ENCODE peak calls at places on chromosomes 13 and 19, in five cellular contexts. One of them, this sample, is unnamed.

GRCh38 chr19:39160523-39160861 is 34.9 kb downstream of the PAK4 start:
- DNase-seq in MCF 10A: no peak
- DNase-seq in midbrain: no peak
- DNase-seq in NCI-H510A treated with DMSO at 0.1 percent for 48 hours: no peak
- DNase-seq in stimulated activated naive B cell treated with anti-CD40 and anti-IgM and Interleukin-4, amounts not matched to agents 10 μg/mL and 1 μg/mL and 100 μg/mL, for 72 hours: no peak
- DNase-seq in this sample: no peak

GRCh38 chr19:45881909-45882528 is 3.9 kb downstream of the IRF2BP1 start:
- DNase-seq in NCI-H510A treated with DMSO at 0.1 percent for 48 hours: peak
- DNase-seq in midbrain: no peak
- DNase-seq in MCF 10A: no peak
- DNase-seq in stimulated activated naive B cell treated with anti-CD40 and anti-IgM and Interleukin-4, amounts not matched to agents 10 μg/mL and 1 μg/mL and 100 μg/mL, for 72 hours: no peak
- DNase-seq in this sample: no peak

GRCh38 chr19:14110650-14111049 is 6.9 kb downstream of the PRKACA start:
- DNase-seq in MCF 10A: no peak
- DNase-seq in NCI-H510A treated with DMSO at 0.1 percent for 48 hours: no peak
- DNase-seq in stimulated activated naive B cell treated with anti-CD40 and anti-IgM and Interleukin-4, amounts not matched to agents 10 μg/mL and 1 μg/mL and 100 μg/mL, for 72 hours: no peak
- DNase-seq in midbrain: no peak
- DNase-seq in this sample: no peak

GRCh38 chr19:40549007-40549708 is 27.5 kb upstream of the SHKBP1 start:
- DNase-seq in stimulated activated naive B cell treated with anti-CD40 and anti-IgM and Interleukin-4, amounts not matched to agents 10 μg/mL and 1 μg/mL and 100 μg/mL, for 72 hours: peak
- DNase-seq in MCF 10A: peak
- DNase-seq in NCI-H510A treated with DMSO at 0.1 percent for 48 hours: no peak
- DNase-seq in midbrain: no peak
- DNase-seq in this sample: peak

GRCh38 chr13:43428545-43429287 is 358.1 kb downstream of the ENOX1 start:
- DNase-seq in stimulated activated naive B cell treated with anti-CD40 and anti-IgM and Interleukin-4, amounts not matched to agents 10 μg/mL and 1 μg/mL and 100 μg/mL, for 72 hours: no peak
- DNase-seq in MCF 10A: no peak
- DNase-seq in midbrain: no peak
- DNase-seq in NCI-H510A treated with DMSO at 0.1 percent for 48 hours: no peak
- DNase-seq in this sample: no peak

GRCh38 chr19:38392707-38393308 is 4.3 kb downstream of the SPRED3 start:
- DNase-seq in stimulated activated naive B cell treated with anti-CD40 and anti-IgM and Interleukin-4, amounts not matched to agents 10 μg/mL and 1 μg/mL and 100 μg/mL, for 72 hours: no peak
- DNase-seq in MCF 10A: no peak
- DNase-seq in midbrain: no peak
- DNase-seq in NCI-H510A treated with DMSO at 0.1 percent for 48 hours: no peak
- DNase-seq in this sample: no peak

GRCh38 chr19:5666921-5667610 is 13.2 kb downstream of the MICOS13 start:
- DNase-seq in NCI-H510A treated with DMSO at 0.1 percent for 48 hours: no peak
- DNase-seq in midbrain: no peak
- DNase-seq in MCF 10A: no peak
- DNase-seq in stimulated activated naive B cell treated with anti-CD40 and anti-IgM and Interleukin-4, amounts not matched to agents 10 μg/mL and 1 μg/mL and 100 μg/mL, for 72 hours: no peak
- DNase-seq in this sample: no peak

GRCh38 chr19:36073121-36073876 is 18.6 kb downstream of the WDR62 start:
- DNase-seq in MCF 10A: no peak
- DNase-seq in NCI-H510A treated with DMSO at 0.1 percent for 48 hours: no peak
- DNase-seq in midbrain: no peak
- DNase-seq in stimulated activated naive B cell treated with anti-CD40 and anti-IgM and Interleukin-4, amounts not matched to agents 10 μg/mL and 1 μg/mL and 100 μg/mL, for 72 hours: no peak
- DNase-seq in this sample: no peak

GRCh38 chr13:98405690-98406344 is 171.1 kb downstream of the STK24 start:
- DNase-seq in MCF 10A: no peak
- DNase-seq in NCI-H510A treated with DMSO at 0.1 percent for 48 hours: peak
- DNase-seq in midbrain: no peak
- DNase-seq in stimulated activated naive B cell treated with anti-CD40 and anti-IgM and Interleukin-4, amounts not matched to agents 10 μg/mL and 1 μg/mL and 100 μg/mL, for 72 hours: no peak
- DNase-seq in this sample: no peak

GRCh38 chr13:113665582-113666323 is 1.3 kb upstream of the GRK1 start:
- DNase-seq in stimulated activated naive B cell treated with anti-CD40 and anti-IgM and Interleukin-4, amounts not matched to agents 10 μg/mL and 1 μg/mL and 100 μg/mL, for 72 hours: no peak
- DNase-seq in midbrain: no peak
- DNase-seq in MCF 10A: no peak
- DNase-seq in NCI-H510A treated with DMSO at 0.1 percent for 48 hours: no peak
- DNase-seq in this sample: no peak

GRCh38 chr19:34341935-34342680 is 22.9 kb upstream of the GPI start:
- DNase-seq in midbrain: no peak
- DNase-seq in MCF 10A: no peak
- DNase-seq in stimulated activated naive B cell treated with anti-CD40 and anti-IgM and Interleukin-4, amounts not matched to agents 10 μg/mL and 1 μg/mL and 100 μg/mL, for 72 hours: no peak
- DNase-seq in NCI-H510A treated with DMSO at 0.1 percent for 48 hours: no peak
- DNase-seq in this sample: no peak

GRCh38 chr19:1064661-1065605 is 2.0 kb upstream of the ARHGAP45 start:
- DNase-seq in stimulated activated naive B cell treated with anti-CD40 and anti-IgM and Interleukin-4, amounts not matched to agents 10 μg/mL and 1 μg/mL and 100 μg/mL, for 72 hours: no peak
- DNase-seq in MCF 10A: peak
- DNase-seq in NCI-H510A treated with DMSO at 0.1 percent for 48 hours: peak
- DNase-seq in midbrain: no peak
- DNase-seq in this sample: peak

GRCh38 chr13:46866150-46866549 is 30.7 kb downstream of the HTR2A start:
- DNase-seq in NCI-H510A treated with DMSO at 0.1 percent for 48 hours: no peak
- DNase-seq in stimulated activated naive B cell treated with anti-CD40 and anti-IgM and Interleukin-4, amounts not matched to agents 10 μg/mL and 1 μg/mL and 100 μg/mL, for 72 hours: no peak
- DNase-seq in midbrain: peak
- DNase-seq in MCF 10A: peak
- DNase-seq in this sample: no peak

GRCh38 chr13:30355405-30355741 is 48.0 kb upstream of the KATNAL1 start:
- DNase-seq in midbrain: no peak
- DNase-seq in NCI-H510A treated with DMSO at 0.1 percent for 48 hours: no peak
- DNase-seq in stimulated activated naive B cell treated with anti-CD40 and anti-IgM and Interleukin-4, amounts not matched to agents 10 μg/mL and 1 μg/mL and 100 μg/mL, for 72 hours: peak
- DNase-seq in MCF 10A: no peak
- DNase-seq in this sample: peak

GRCh38 chr13:20182231-20182846 is 10.4 kb downstream of the GJB2 start:
- DNase-seq in stimulated activated naive B cell treated with anti-CD40 and anti-IgM and Interleukin-4, amounts not matched to agents 10 μg/mL and 1 μg/mL and 100 μg/mL, for 72 hours: peak
- DNase-seq in MCF 10A: peak
- DNase-seq in NCI-H510A treated with DMSO at 0.1 percent for 48 hours: peak
- DNase-seq in midbrain: peak
- DNase-seq in this sample: no peak

GRCh38 chr13:48412881-48413351 is at the start of gene LPAR6:
- DNase-seq in stimulated activated naive B cell treated with anti-CD40 and anti-IgM and Interleukin-4, amounts not matched to agents 10 μg/mL and 1 μg/mL and 100 μg/mL, for 72 hours: no peak
- DNase-seq in NCI-H510A treated with DMSO at 0.1 percent for 48 hours: no peak
- DNase-seq in MCF 10A: peak
- DNase-seq in midbrain: peak
- DNase-seq in this sample: no peak

GRCh38 chr13:98019186-98019585 is 65.7 kb downstream of the IPO5 start:
- DNase-seq in MCF 10A: no peak
- DNase-seq in midbrain: no peak
- DNase-seq in stimulated activated naive B cell treated with anti-CD40 and anti-IgM and Interleukin-4, amounts not matched to agents 10 μg/mL and 1 μg/mL and 100 μg/mL, for 72 hours: no peak
- DNase-seq in NCI-H510A treated with DMSO at 0.1 percent for 48 hours: no peak
- DNase-seq in this sample: no peak

GRCh38 chr19:56367829-56368711 is 25.3 kb downstream of the ZNF582 start:
- DNase-seq in midbrain: peak
- DNase-seq in MCF 10A: no peak
- DNase-seq in stimulated activated naive B cell treated with anti-CD40 and anti-IgM and Interleukin-4, amounts not matched to agents 10 μg/mL and 1 μg/mL and 100 μg/mL, for 72 hours: peak
- DNase-seq in NCI-H510A treated with DMSO at 0.1 percent for 48 hours: peak
- DNase-seq in this sample: peak

GRCh38 chr19:45400192-45400591 is 4.7 kb downstream of the PPP1R13L start:
- DNase-seq in midbrain: no peak
- DNase-seq in stimulated activated naive B cell treated with anti-CD40 and anti-IgM and Interleukin-4, amounts not matched to agents 10 μg/mL and 1 μg/mL and 100 μg/mL, for 72 hours: no peak
- DNase-seq in MCF 10A: peak
- DNase-seq in NCI-H510A treated with DMSO at 0.1 percent for 48 hours: peak
- DNase-seq in this sample: no peak

GRCh38 chr19:32735936-32736335 is 16.4 kb downstream of the TDRD12 start:
- DNase-seq in NCI-H510A treated with DMSO at 0.1 percent for 48 hours: peak
- DNase-seq in MCF 10A: no peak
- DNase-seq in stimulated activated naive B cell treated with anti-CD40 and anti-IgM and Interleukin-4, amounts not matched to agents 10 μg/mL and 1 μg/mL and 100 μg/mL, for 72 hours: no peak
- DNase-seq in midbrain: no peak
- DNase-seq in this sample: no peak

GRCh38 chr19:8097198-8097597 is 44.6 kb downstream of the CCL25 start:
- DNase-seq in stimulated activated naive B cell treated with anti-CD40 and anti-IgM and Interleukin-4, amounts not matched to agents 10 μg/mL and 1 μg/mL and 100 μg/mL, for 72 hours: no peak
- DNase-seq in midbrain: no peak
- DNase-seq in MCF 10A: no peak
- DNase-seq in NCI-H510A treated with DMSO at 0.1 percent for 48 hours: no peak
- DNase-seq in this sample: no peak

GRCh38 chr13:27960362-27961226 is 8.5 kb downstream of the CDX2 start:
- DNase-seq in MCF 10A: peak
- DNase-seq in midbrain: no peak
- DNase-seq in NCI-H510A treated with DMSO at 0.1 percent for 48 hours: peak
- DNase-seq in stimulated activated naive B cell treated with anti-CD40 and anti-IgM and Interleukin-4, amounts not matched to agents 10 μg/mL and 1 μg/mL and 100 μg/mL, for 72 hours: no peak
- DNase-seq in this sample: peak

GRCh38 chr13:52848455-52849190 is at the start of gene PCDH8:
- DNase-seq in NCI-H510A treated with DMSO at 0.1 percent for 48 hours: peak
- DNase-seq in MCF 10A: no peak
- DNase-seq in midbrain: no peak
- DNase-seq in stimulated activated naive B cell treated with anti-CD40 and anti-IgM and Interleukin-4, amounts not matched to agents 10 μg/mL and 1 μg/mL and 100 μg/mL, for 72 hours: no peak
- DNase-seq in this sample: no peak

GRCh38 chr19:1252221-1252817 is 3.9 kb downstream of the MIDN start:
- DNase-seq in MCF 10A: peak
- DNase-seq in NCI-H510A treated with DMSO at 0.1 percent for 48 hours: no peak
- DNase-seq in midbrain: peak
- DNase-seq in stimulated activated naive B cell treated with anti-CD40 and anti-IgM and Interleukin-4, amounts not matched to agents 10 μg/mL and 1 μg/mL and 100 μg/mL, for 72 hours: no peak
- DNase-seq in this sample: peak

GRCh38 chr13:110944121-110944967 is 29.5 kb upstream of the ANKRD10 start:
- DNase-seq in midbrain: no peak
- DNase-seq in stimulated activated naive B cell treated with anti-CD40 and anti-IgM and Interleukin-4, amounts not matched to agents 10 μg/mL and 1 μg/mL and 100 μg/mL, for 72 hours: no peak
- DNase-seq in NCI-H510A treated with DMSO at 0.1 percent for 48 hours: peak
- DNase-seq in MCF 10A: peak
- DNase-seq in this sample: no peak

GRCh38 chr19:8370176-8371010 is 6.4 kb downstream of the ANGPTL4 start:
- DNase-seq in MCF 10A: peak
- DNase-seq in midbrain: peak
- DNase-seq in NCI-H510A treated with DMSO at 0.1 percent for 48 hours: no peak
- DNase-seq in stimulated activated naive B cell treated with anti-CD40 and anti-IgM and Interleukin-4, amounts not matched to agents 10 μg/mL and 1 μg/mL and 100 μg/mL, for 72 hours: no peak
- DNase-seq in this sample: no peak

GRCh38 chr13:101019126-101019525 is 344.5 kb upstream of the TMTC4 start:
- DNase-seq in stimulated activated naive B cell treated with anti-CD40 and anti-IgM and Interleukin-4, amounts not matched to agents 10 μg/mL and 1 μg/mL and 100 μg/mL, for 72 hours: no peak
- DNase-seq in midbrain: no peak
- DNase-seq in MCF 10A: no peak
- DNase-seq in NCI-H510A treated with DMSO at 0.1 percent for 48 hours: no peak
- DNase-seq in this sample: no peak

GRCh38 chr19:43354305-43354627 is 780 bp downstream of the CD177 start:
- DNase-seq in NCI-H510A treated with DMSO at 0.1 percent for 48 hours: no peak
- DNase-seq in stimulated activated naive B cell treated with anti-CD40 and anti-IgM and Interleukin-4, amounts not matched to agents 10 μg/mL and 1 μg/mL and 100 μg/mL, for 72 hours: no peak
- DNase-seq in MCF 10A: no peak
- DNase-seq in midbrain: no peak
- DNase-seq in this sample: no peak

GRCh38 chr19:54316746-54317107 is 3.8 kb upstream of the LILRA5 start:
- DNase-seq in stimulated activated naive B cell treated with anti-CD40 and anti-IgM and Interleukin-4, amounts not matched to agents 10 μg/mL and 1 μg/mL and 100 μg/mL, for 72 hours: no peak
- DNase-seq in midbrain: no peak
- DNase-seq in NCI-H510A treated with DMSO at 0.1 percent for 48 hours: no peak
- DNase-seq in MCF 10A: no peak
- DNase-seq in this sample: no peak

GRCh38 chr19:11142528-11143171 is 12.9 kb downstream of the SPC24 start:
- DNase-seq in midbrain: peak
- DNase-seq in MCF 10A: peak
- DNase-seq in NCI-H510A treated with DMSO at 0.1 percent for 48 hours: no peak
- DNase-seq in stimulated activated naive B cell treated with anti-CD40 and anti-IgM and Interleukin-4, amounts not matched to agents 10 μg/mL and 1 μg/mL and 100 μg/mL, for 72 hours: no peak
- DNase-seq in this sample: no peak

GRCh38 chr19:10508707-10509106 is 5.6 kb upstream of the KEAP1 start:
- DNase-seq in NCI-H510A treated with DMSO at 0.1 percent for 48 hours: no peak
- DNase-seq in MCF 10A: peak
- DNase-seq in midbrain: no peak
- DNase-seq in stimulated activated naive B cell treated with anti-CD40 and anti-IgM and Interleukin-4, amounts not matched to agents 10 μg/mL and 1 μg/mL and 100 μg/mL, for 72 hours: no peak
- DNase-seq in this sample: no peak